ENCODE peak calls at places on chromosomes 11 and 22, in four cellular contexts. M is ovary, G is tibial artery, I is adrenal gland. S is an unnamed sample. For H3K4me1, the result is how much of the 10 kb centered on the place peaks cover.

GRCh38 chr11:15560689-15561467 is 446.2 kb downstream of the INSC start:
- DNase-seq in G (no peak), I (no peak), M (no peak), S (no peak)

GRCh38 chr11:88656315-88656714 is 318.8 kb upstream of the CTSC start:
- DNase-seq in G (no peak), I (no peak), M (no peak), S (no peak)

GRCh38 chr11:67656278-67656922 is 5.9 kb upstream of the ACY3 start:
- DNase-seq in M (no peak), I (no peak), G (no peak), S (no peak)

GRCh38 chr11:117309310-117309709 is 6.7 kb downstream of the BACE1 start:
- DNase-seq in G (no peak), I (no peak), M (no peak), S (no peak)

GRCh38 chr22:20418211-20418788 is 19.3 kb downstream of the SCARF2 start:
- DNase-seq in I (peak), G (peak), M (peak), S (peak)

GRCh38 chr22:30000566-30000965 is 79.7 kb upstream of the HORMAD2 start:
- DNase-seq in M (no peak), I (no peak), G (no peak), S (no peak)

GRCh38 chr22:45064313-45065268 is 54.8 kb upstream of the PHF21B start:
- DNase-seq in I (no peak), M (no peak), G (no peak), S (no peak)

GRCh38 chr11:30351061-30351460 is 28.2 kb downstream of the ARL14EP start:
- DNase-seq in G (no peak), I (no peak), M (no peak), S (no peak)

GRCh38 chr11:35274909-35275807 is 136.2 kb downstream of the CD44 start:
- DNase-seq in G (peak), M (no peak), I (peak), S (peak)

GRCh38 chr11:121936781-121937447 is 179.1 kb downstream of the BLID start:
- DNase-seq in G (no peak), I (no peak), M (no peak), S (no peak)

GRCh38 chr11:6459049-6459448 is 14.7 kb downstream of the TRIM3 start:
- DNase-seq in G (no peak), I (no peak), M (no peak), S (no peak)

GRCh38 chr11:73470036-73470624 is 93.9 kb downstream of the RELT start:
- DNase-seq in M (no peak), I (no peak), G (no peak), S (no peak)

GRCh38 chr11:69891421-69892236 is 72.4 kb upstream of the FGF3 start:
- DNase-seq in G (no peak), M (no peak), I (peak), S (peak)

GRCh38 chr11:65389294-65389980 is 3.0 kb downstream of the FRMD8 start:
- DNase-seq in I (no peak), M (no peak), G (no peak), S (no peak)

GRCh38 chr11:84857746-84858145 is 769.4 kb downstream of the DLG2 start:
- DNase-seq in G (no peak), M (no peak), I (no peak), S (no peak)

GRCh38 chr11:100849914-100850235 is 162.8 kb downstream of the ARHGAP42 start:
- DNase-seq in M (no peak), G (no peak), I (no peak), S (no peak)

GRCh38 chr11:96090711-96091110 is 166.8 kb upstream of the MTMR2 start:
- DNase-seq in M (no peak), I (no peak), G (no peak), S (no peak)

GRCh38 chr11:74634537-74634936 is 42.2 kb downstream of the POLD3 start:
- DNase-seq in I (no peak), M (no peak), G (no peak), S (no peak)

GRCh38 chr22:44404341-44405020 is 91.7 kb upstream of the SHISAL1 start:
- DNase-seq in G (no peak), M (no peak), I (no peak), S (no peak)

GRCh38 chr11:70521475-70522260 is 123.3 kb downstream of the CTTN start:
- DNase-seq in I (peak), G (no peak), M (no peak), S (peak)

DNA sequence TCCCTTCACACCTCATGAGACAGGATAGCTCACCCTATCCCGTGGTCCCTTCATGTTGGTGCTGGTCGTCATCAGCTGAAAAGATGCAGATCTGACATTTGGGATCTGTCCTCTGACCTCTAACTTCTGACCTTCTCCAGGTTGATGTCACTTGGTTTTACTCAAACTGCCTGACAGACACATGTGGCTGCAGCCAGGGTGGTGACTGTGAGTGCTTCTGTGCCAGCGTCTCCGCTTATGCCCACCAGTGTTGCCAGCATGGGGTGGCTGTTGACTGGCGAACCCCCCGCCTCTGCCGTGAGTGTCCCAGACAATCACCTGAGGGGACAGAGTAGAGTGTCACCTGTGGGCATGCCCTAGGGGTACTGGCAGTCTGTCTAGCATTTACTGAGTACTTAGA is 49.7 kb downstream of the OTOG start:
- DNase-seq in M (no peak), G (peak), I (peak), S (no peak)
- TF ChIP-seq CTCF in M (no peak), G (no peak), I (no peak), S (no peak)

DNA sequence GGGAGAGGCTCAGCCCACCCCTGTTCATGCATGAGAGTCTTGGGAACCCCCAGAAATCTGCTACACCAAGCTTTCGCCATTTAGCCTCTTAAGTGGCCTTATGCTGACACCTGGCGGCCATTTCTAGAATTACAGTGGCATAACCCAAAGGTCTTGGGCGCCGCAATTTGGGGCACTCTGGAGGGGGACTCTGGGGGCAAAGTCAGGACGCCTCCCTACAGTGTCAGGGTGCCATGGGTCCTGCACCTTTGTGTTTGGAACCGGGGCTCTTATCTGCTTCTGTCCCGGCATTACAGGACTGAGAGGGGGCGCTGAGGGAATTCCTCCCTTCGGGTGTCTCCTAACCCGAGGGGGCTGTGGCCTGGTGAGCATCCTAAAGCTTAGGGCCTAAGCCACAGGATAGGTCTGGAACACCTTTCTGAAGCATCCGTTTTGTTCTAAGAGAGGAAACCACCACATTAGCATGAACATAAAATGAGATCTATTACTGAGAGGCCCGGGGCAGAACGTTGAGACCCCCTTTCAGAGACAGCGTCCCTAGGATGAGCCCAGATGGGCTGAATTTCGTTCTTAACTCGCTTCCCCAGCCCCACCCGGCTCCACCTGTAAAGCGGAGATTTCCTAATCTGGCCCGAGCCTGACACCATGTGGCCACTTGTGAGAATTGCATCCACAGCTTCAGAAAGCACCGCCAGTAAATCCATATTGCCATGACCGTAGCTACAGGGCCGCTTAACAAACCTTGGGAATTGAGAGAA is 9.3 kb downstream of the INS start:
- DNase-seq in M (peak), G (peak), I (peak), S (peak)
- H3K4me3 ChIP-seq in M (no peak), G (no peak), I (no peak), S (no peak)

DNA sequence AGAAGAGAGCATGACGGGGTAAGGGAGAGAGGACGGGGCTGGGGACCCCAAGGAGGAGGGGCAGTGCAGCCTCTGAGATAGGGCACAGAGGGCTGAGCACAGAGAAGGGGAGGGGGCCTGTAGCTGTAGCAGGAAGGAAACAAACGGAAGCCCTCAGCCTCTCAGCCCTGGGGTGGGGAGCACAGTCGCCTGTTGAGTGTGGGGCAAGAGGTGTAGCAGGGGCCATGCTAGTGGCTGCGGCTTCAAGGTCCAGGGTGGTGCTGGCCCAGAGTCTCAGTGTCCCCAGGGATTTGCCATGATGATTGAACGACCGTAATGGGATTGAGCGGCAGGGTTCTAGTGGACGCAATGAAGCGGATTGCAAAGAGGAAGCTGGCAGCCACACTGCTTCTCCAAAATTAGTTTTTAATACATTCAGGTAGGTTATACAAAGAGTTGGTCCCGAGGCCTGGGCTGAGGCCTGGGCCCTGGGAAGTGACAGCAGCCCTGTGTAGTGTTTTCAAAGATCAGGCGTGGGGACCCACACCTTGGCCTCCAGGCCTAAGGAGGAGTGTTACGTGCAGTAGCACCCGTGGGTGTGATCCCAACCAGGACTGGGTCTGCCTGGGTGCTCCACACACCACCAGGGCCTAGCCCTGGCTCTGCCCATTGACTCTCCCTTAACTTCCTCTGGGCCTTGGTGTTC is 13.3 kb downstream of the LRRC32 start:
- DNase-seq in I (peak), M (peak), G (peak), S (no peak)
- H3K4me1 ChIP-seq in I (under half), M (under half), G (half or more), S (under half)

GRCh38 chr22:41481131-41481830 is 12.4 kb downstream of the ACO2 start:
- DNase-seq in I (peak), M (no peak), G (peak), S (peak)

GRCh38 chr22:41480397-41480735 is 11.4 kb downstream of the ACO2 start:
- DNase-seq in I (no peak), M (no peak), G (peak), S (no peak)

GRCh38 chr22:41481925-41482318 is 13.0 kb downstream of the ACO2 start:
- DNase-seq in I (no peak), G (no peak), M (no peak), S (no peak)

GRCh38 chr22:41479671-41480396 is 10.9 kb downstream of the ACO2 start:
- DNase-seq in G (peak), M (no peak), I (no peak), S (no peak)

GRCh38 chr22:41482319-41482935 is 13.5 kb downstream of the ACO2 start:
- DNase-seq in G (no peak), I (no peak), M (no peak), S (no peak)
- TF ChIP-seq CTCF in G (no peak), I (no peak), M (no peak), S (no peak)

GRCh38 chr22:48937032-48937639 is 890.5 kb downstream of the BRD1 start:
- DNase-seq in M (no peak), G (peak), I (peak), S (no peak)
- H3K4me3 ChIP-seq in M (no peak), G (no peak), I (no peak), S (no peak)

DNA sequence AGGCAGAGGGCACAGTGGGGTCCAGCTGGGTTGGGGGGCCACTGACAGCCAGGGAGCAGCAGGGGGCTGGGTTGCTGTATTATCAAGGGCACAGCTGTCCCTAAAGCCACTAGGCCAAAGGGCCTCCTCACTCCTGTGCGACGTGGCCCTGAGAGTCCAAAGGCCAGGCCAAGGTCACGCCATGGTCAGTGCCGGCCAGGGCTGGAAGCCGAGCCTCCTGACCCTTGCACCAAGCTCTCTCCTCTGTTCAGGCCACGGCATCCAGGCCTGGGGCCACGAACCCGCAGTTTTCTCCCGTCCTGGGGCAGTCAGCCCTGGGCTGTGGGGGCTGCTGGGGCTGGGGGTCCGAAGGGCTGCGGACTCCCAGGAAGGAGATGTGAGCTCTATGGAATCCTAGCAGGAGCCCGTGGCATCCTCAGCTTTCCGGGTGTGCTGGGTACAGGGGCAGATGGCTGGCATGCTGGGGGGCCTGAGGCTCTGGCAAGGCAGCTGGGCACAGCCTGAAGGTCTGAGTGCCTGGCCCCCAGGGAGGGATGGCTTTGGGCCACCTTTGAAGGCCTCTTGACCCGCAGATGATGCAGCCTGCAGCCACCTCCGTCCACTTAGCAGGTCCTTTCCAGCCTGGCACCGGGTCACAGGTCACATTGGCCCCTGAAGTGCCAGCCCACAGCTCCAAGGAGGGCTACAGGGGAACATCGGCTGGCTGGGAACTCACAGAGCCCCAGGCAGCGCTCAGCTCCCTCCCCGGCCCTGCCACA is 17.3 kb upstream of the PPARA start:
- DNase-seq in I (no peak), G (no peak), M (no peak), S (no peak)
- H3K4me1 ChIP-seq in I (under half), G (under half), M (under half), S (under half)

S was measured in psoas muscle.